ENCODE peak calls at places on chromosome 3, in eight cellular contexts. D is epithelial cell of esophagus; Y is SK-MEL-5; X is A549; I is stimulated activated CD4-positive, alpha-beta T cell treated with anti-CD3 and anti-CD28 coated beads, Interleukin-2, amount 100 ng/mL, for 48 hours; U is H4; W is body of pancreas; O is cardiac muscle cell. J is an unnamed sample.

GRCh38 chr3:193174137-193174536 is 66.9 kb upstream of the PLAAT1 start:
- DNase-seq in I (no peak), Y (no peak), W (no peak), X (no peak), D (peak), U (peak), O (no peak), J (no peak)

GRCh38 chr3:84547971-84548970 is 410.5 kb upstream of the CADM2 start:
- DNase-seq in X (peak), W (peak), D (peak), Y (peak), I (no peak), O (peak), U (peak), J (no peak)

GRCh38 chr3:142993958-142994442 is 7.4 kb upstream of the U2SURP start:
- DNase-seq in D (peak), U (peak), O (peak), W (peak), Y (peak), I (peak), X (peak), J (peak)

GRCh38 chr3:37702478-37703154 is 159.1 kb upstream of the CTDSPL start:
- DNase-seq in I (no peak), Y (no peak), X (no peak), W (no peak), O (no peak), D (no peak), U (no peak), J (no peak)

GRCh38 chr3:138361561-138361971 is 13.2 kb downstream of the MRAS start:
- DNase-seq in W (no peak), Y (no peak), D (no peak), X (no peak), O (no peak), I (no peak), U (no peak), J (no peak)

GRCh38 chr3:157499342-157499963 is 3.8 kb downstream of the VEPH1 start:
- DNase-seq in W (peak), Y (peak), U (no peak), I (no peak), D (peak), O (peak), X (peak), J (no peak)

GRCh38 chr3:97821413-97821809 is 400 bp upstream of the CRYBG3 start:
- DNase-seq in O (peak), I (peak), X (no peak), D (no peak), W (peak), U (no peak), Y (no peak), J (no peak)

GRCh38 chr3:170869240-170869592 is 779 bp downstream of the RPL22L1 start:
- DNase-seq in O (no peak), D (no peak), I (no peak), U (no peak), Y (peak), W (no peak), X (no peak), J (no peak)

GRCh38 chr3:112776000-112776399 is 70.7 kb downstream of the CD200R1L start:
- DNase-seq in U (no peak), X (peak), Y (peak), D (peak), W (no peak), I (no peak), O (no peak), J (no peak)

GRCh38 chr3:23075478-23075877 is 127.6 kb upstream of the UBE2E2 start:
- DNase-seq in I (no peak), U (peak), Y (no peak), D (no peak), O (peak), X (no peak), W (no peak), J (no peak)

GRCh38 chr3:177109688-177110087 is 87.6 kb downstream of the TBL1XR1 start:
- DNase-seq in D (no peak), U (no peak), X (peak), O (no peak), I (no peak), W (no peak), Y (no peak), J (peak)

GRCh38 chr3:197024881-197025735 is 4.5 kb downstream of the MELTF start:
- DNase-seq in X (no peak), U (no peak), O (no peak), I (no peak), D (no peak), W (no peak), Y (no peak), J (no peak)

GRCh38 chr3:193896419-193896818 is 239.5 kb upstream of the HES1 start:
- DNase-seq in D (peak), I (no peak), W (no peak), Y (no peak), X (no peak), U (no peak), O (no peak), J (no peak)

GRCh38 chr3:48088056-48088748 is 72.0 kb upstream of the MAP4 start:
- DNase-seq in W (peak), X (peak), Y (peak), U (no peak), O (peak), I (no peak), D (peak), J (no peak)

GRCh38 chr3:11238057-11238456 is 34.1 kb upstream of the ATG7 start:
- DNase-seq in I (no peak), W (no peak), D (peak), X (no peak), O (no peak), U (peak), Y (no peak), J (no peak)

GRCh38 chr3:54519493-54519892 is 397.1 kb downstream of the CACNA2D3 start:
- DNase-seq in D (no peak), O (no peak), I (no peak), W (no peak), X (no peak), U (no peak), Y (no peak), J (no peak)

GRCh38 chr3:55162031-55162784 is 234.3 kb upstream of the LRTM1 start:
- DNase-seq in U (no peak), D (no peak), X (no peak), Y (no peak), W (no peak), I (no peak), O (no peak), J (no peak)

GRCh38 chr3:136838641-136839555 is 20.0 kb downstream of the SLC35G2 start:
- DNase-seq in I (no peak), Y (no peak), W (no peak), O (no peak), X (no peak), U (peak), D (peak), J (no peak)

GRCh38 chr3:131386429-131386926 is 4.9 kb downstream of the NUDT16 start:
- DNase-seq in I (no peak), O (no peak), U (no peak), W (peak), Y (no peak), D (no peak), X (no peak), J (no peak)

GRCh38 chr3:46661776-46662766 is 31.4 kb downstream of the ALS2CL start:
- DNase-seq in X (no peak), D (no peak), U (no peak), W (no peak), O (no peak), Y (no peak), I (no peak), J (no peak)

GRCh38 chr3:124972457-124972856 is 37.9 kb upstream of the MUC13 start:
- DNase-seq in O (no peak), W (no peak), U (no peak), Y (no peak), X (peak), D (no peak), I (no peak), J (no peak)

GRCh38 chr3:8937064-8938020 is 25.9 kb downstream of the RAD18 start:
- DNase-seq in W (no peak), X (peak), U (peak), D (peak), I (no peak), O (no peak), Y (no peak), J (no peak)

GRCh38 chr3:22360197-22360596 is 609.2 kb upstream of the ZNF385D start:
- DNase-seq in U (no peak), Y (no peak), W (no peak), D (no peak), I (no peak), X (no peak), O (no peak), J (no peak)

GRCh38 chr3:111768571-111769100 is 90.4 kb upstream of the PHLDB2 start:
- DNase-seq in W (no peak), I (no peak), Y (peak), O (no peak), D (peak), X (peak), U (peak), J (no peak)

GRCh38 chr3:120526011-120526870 is 69.9 kb upstream of the NDUFB4 start:
- DNase-seq in W (no peak), D (peak), I (no peak), X (no peak), Y (no peak), O (no peak), U (no peak), J (no peak)

GRCh38 chr3:50848308-50848707 is 173.6 kb downstream of the DOCK3 start:
- DNase-seq in D (no peak), I (no peak), X (no peak), O (no peak), Y (no peak), W (no peak), U (no peak), J (no peak)

GRCh38 chr3:57094011-57094535 is 33.6 kb downstream of the SPATA12 start:
- DNase-seq in I (no peak), D (no peak), O (no peak), W (no peak), X (no peak), Y (no peak), U (no peak), J (no peak)